ENCODE peak calls at places on chromosomes 16 and 17, in five cellular contexts. B is right atrium auricular region, P is cardiac muscle cell, F is BE2C, G is Panc1. H is an unnamed sample.

GRCh38 chr16:86680661-86681439 is 102.5 kb downstream of the FOXL1 start:
- DNase-seq in B (no peak), P (peak), F (no peak), G (no peak), H (peak)

GRCh38 chr17:76414334-76415295 is 30.2 kb downstream of the SPHK1 start:
- DNase-seq in B (peak), P (peak), F (peak), G (no peak), H (peak)

GRCh38 chr16:4489030-4489429 is 12.8 kb downstream of the HMOX2 start:
- DNase-seq in B (no peak), P (peak), F (no peak), G (no peak), H (peak)

GRCh38 chr17:332558-333322 is 19.9 kb downstream of the RPH3AL start:
- DNase-seq in B (peak), P (peak), F (no peak), G (no peak), H (no peak)

GRCh38 chr17:38674013-38674748 is 576 bp downstream of the EPOP start:
- DNase-seq in B (no peak), P (no peak), F (peak), G (no peak), H (no peak)

GRCh38 chr17:11150946-11151345 is 90.1 kb upstream of the SHISA6 start:
- DNase-seq in B (no peak), P (no peak), F (no peak), G (no peak), H (no peak)

GRCh38 chr17:43679911-43680310 is 18.2 kb upstream of the MEOX1 start:
- DNase-seq in B (no peak), P (no peak), F (no peak), G (no peak), H (no peak)

GRCh38 chr17:42520540-42520951 is 15.5 kb upstream of the NAGLU start:
- DNase-seq in B (no peak), P (no peak), F (peak), G (no peak), H (no peak)

GRCh38 chr16:68084504-68085258 is 489 bp upstream of the NFATC3 start:
- DNase-seq in B (peak), P (peak), F (peak), G (no peak), H (peak)

GRCh38 chr17:8117980-8118768 is at the start of gene ALOXE3:
- DNase-seq in B (no peak), P (peak), F (peak), G (no peak), H (peak)

GRCh38 chr16:49023095-49023494 is 258.5 kb downstream of the CBLN1 start:
- DNase-seq in B (no peak), P (no peak), F (no peak), G (no peak), H (no peak)

GRCh38 chr17:40726919-40727318 is 23.4 kb upstream of the KRT24 start:
- DNase-seq in B (no peak), P (no peak), F (no peak), G (no peak), H (no peak)

GRCh38 chr17:49468827-49469385 is 26.2 kb upstream of the NGFR start:
- DNase-seq in B (no peak), P (peak), F (no peak), G (no peak), H (no peak)

GRCh38 chr16:67529639-67530012 is 997 bp downstream of the RIPOR1 start:
- DNase-seq in B (no peak), P (peak), F (no peak), G (no peak), H (no peak)

GRCh38 chr17:3961564-3962047 is 2.6 kb downstream of the ATP2A3 start:
- DNase-seq in B (no peak), P (no peak), F (no peak), G (no peak), H (no peak)

GRCh38 chr16:78460428-78460827 is 361.0 kb downstream of the WWOX start:
- DNase-seq in B (no peak), P (no peak), F (no peak), G (no peak), H (no peak)

GRCh38 chr17:1104222-1104621 is 75.6 kb downstream of the ABR start:
- DNase-seq in B (peak), P (no peak), F (no peak), G (no peak), H (no peak)

GRCh38 chr17:67289174-67289876 is 44.3 kb upstream of the HELZ start:
- DNase-seq in B (peak), P (peak), F (peak), G (no peak), H (peak)

GRCh38 chr17:81039096-81039495 is 4.1 kb downstream of the BAIAP2 start:
- DNase-seq in B (no peak), P (no peak), F (no peak), G (no peak), H (no peak)

GRCh38 chr17:81037783-81038733 is 3.1 kb downstream of the BAIAP2 start:
- DNase-seq in B (no peak), P (no peak), F (no peak), G (no peak), H (no peak)

GRCh38 chr17:81035389-81036127 is 607 bp downstream of the BAIAP2 start:
- DNase-seq in B (no peak), P (peak), F (no peak), G (no peak), H (peak)

GRCh38 chr17:81036128-81036891 is 1.4 kb downstream of the BAIAP2 start:
- DNase-seq in B (no peak), P (no peak), F (peak), G (no peak), H (no peak)

GRCh38 chr17:81037026-81037782 is 2.3 kb downstream of the BAIAP2 start:
- DNase-seq in B (no peak), P (no peak), F (peak), G (no peak), H (no peak)
- H3K4me3 ChIP-seq in B (peak), P (no peak), F (peak), G (peak), H (no peak)

GRCh38 chr17:19004601-19005441 is at the start of gene FAM83G:
- DNase-seq in B (peak), P (peak), F (peak), G (peak), H (peak)
- H3K4me3 ChIP-seq in B (peak), P (peak), F (peak), G (peak), H (peak)

DNA sequence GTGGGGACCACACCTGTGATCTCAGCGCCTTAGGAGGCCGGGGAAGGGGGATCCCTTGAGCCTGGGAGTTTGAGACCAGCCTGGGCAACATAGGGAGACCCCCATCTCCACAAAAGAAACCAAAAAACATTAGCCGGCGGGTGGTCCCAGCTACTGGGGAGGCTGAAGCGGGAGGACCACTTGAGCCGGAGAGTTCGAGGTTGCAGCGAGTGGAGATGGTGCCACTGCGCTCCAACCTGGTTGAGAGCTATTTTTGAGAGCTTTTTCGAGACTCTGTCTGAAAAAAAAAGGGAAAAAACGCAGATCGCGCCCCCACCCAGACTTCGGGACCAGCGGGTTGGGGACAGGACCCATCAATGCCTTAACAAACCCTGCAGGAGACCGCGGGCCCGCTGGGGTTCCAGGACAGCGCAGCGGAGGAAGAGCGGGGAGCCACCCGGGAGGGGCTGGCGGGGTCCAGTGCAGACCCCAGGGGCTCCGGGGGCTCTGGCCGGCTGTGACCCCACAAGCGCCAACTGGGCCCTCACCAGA is 762 bp upstream of the BAIAP3 start:
- DNase-seq in B (no peak), P (no peak), F (no peak), G (no peak), H (no peak)
- H3K4me3 ChIP-seq in B (peak), P (no peak), F (no peak), G (peak), H (no peak)

GRCh38 chr16:27564226-27564625 is 14.3 kb downstream of the KATNIP start:
- DNase-seq in B (no peak), P (no peak), F (no peak), G (no peak), H (no peak)

GRCh38 chr16:27561216-27561615 is 11.3 kb downstream of the KATNIP start:
- DNase-seq in B (no peak), P (no peak), F (no peak), G (no peak), H (peak)

GRCh38 chr16:27556471-27556870 is 6.5 kb downstream of the KATNIP start:
- DNase-seq in B (no peak), P (no peak), F (no peak), G (no peak), H (no peak)

GRCh38 chr16:27558434-27558833 is 8.5 kb downstream of the KATNIP start:
- DNase-seq in B (no peak), P (no peak), F (no peak), G (no peak), H (no peak)
- H3K4me3 ChIP-seq in B (no peak), P (no peak), F (no peak), G (no peak), H (no peak)

DNA sequence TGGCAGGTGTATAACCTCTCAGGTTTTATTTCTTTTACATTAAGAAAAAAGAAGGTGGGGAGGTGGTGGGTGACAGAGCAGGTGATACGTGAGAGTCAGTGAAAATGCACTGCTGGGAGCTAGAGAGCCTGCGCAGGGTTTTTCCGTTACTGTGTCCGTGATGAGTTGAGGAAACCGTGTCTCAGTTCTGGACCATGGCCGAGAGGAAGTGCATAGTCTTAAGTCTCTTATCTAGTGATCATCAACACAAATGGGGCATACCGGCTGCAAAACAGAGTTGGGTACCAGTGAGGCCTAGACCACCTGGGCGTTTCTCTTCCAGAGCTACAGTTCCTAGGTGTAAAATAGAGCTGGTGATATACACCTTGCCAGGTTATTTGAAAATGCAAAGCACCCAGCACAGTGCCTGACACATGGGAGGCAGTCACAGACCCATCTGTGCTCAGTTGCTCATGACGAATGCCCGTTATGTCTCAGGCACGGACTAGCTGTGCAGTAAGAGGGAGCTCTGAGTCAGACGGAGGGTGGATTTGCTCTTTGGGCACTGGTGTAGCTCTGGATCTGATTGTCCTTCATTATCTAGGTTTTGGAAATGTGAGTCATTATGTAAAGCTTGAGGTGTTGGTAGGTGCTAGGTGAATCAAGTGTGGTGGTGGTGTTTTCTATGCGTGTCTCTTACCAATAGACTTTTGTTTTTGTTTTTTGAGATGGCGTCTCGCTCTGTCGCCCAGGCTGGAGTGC is 60.9 kb downstream of the RPTOR start:
- DNase-seq in B (no peak), P (peak), F (no peak), G (peak), H (no peak)
- H3K4me3 ChIP-seq in B (no peak), P (no peak), F (no peak), G (no peak), H (no peak)

GRCh38 chr17:82843904-82844640 is 4.2 kb upstream of the ZNF750 start:
- DNase-seq in B (no peak), P (no peak), F (no peak), G (no peak), H (no peak)

GRCh38 chr17:82846061-82846691 is 6.4 kb upstream of the ZNF750 start:
- DNase-seq in B (no peak), P (no peak), F (no peak), G (no peak), H (peak)

GRCh38 chr17:82844796-82845162 is 5.0 kb upstream of the ZNF750 start:
- DNase-seq in B (no peak), P (no peak), F (no peak), G (no peak), H (no peak)

GRCh38 chr17:82848022-82848592 is 8.3 kb upstream of the ZNF750 start:
- DNase-seq in B (no peak), P (no peak), F (no peak), G (no peak), H (peak)

GRCh38 chr17:82845163-82845807 is 5.5 kb upstream of the ZNF750 start:
- DNase-seq in B (no peak), P (peak), F (no peak), G (no peak), H (peak)
- H3K4me3 ChIP-seq in B (peak), P (no peak), F (no peak), G (no peak), H (peak)

DNA sequence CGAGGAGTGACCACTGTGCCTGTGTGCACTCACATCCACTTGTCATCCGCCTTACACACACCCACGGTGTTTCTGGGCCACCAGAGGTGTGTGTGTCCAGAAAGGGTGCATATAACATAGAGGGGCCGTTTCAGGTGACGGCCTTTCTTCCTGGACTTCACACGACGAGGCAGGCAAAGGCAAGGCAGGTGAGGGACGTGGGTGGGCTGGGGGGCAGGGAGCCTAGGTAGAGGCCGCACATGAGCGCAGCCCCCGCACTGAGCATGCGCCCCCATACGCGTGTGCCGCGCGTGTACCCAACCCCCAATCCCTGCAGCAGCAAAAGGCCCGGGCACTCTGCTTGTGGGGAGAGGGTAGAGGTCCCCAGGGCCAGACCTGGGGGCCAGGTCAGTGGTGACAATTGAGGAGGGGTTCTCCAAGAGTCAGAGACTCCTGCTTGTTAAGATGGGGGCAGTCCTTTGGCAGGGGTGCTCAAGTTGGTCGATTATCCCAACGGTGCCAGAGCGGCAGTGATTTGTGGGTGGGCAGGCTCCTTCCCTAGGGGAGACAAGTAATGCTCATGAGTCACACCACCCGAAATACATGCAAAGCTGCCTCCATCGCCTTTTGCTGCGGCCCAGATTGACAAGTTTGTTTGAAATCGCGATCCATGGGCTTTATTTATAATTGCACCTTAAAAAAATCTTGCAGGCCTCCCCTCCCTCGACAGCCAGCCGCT is 972 bp upstream of the GIT1 start:
- DNase-seq in B (no peak), P (peak), F (no peak), G (no peak), H (no peak)
- H3K4me3 ChIP-seq in B (peak), P (peak), F (peak), G (peak), H (no peak)

DNA sequence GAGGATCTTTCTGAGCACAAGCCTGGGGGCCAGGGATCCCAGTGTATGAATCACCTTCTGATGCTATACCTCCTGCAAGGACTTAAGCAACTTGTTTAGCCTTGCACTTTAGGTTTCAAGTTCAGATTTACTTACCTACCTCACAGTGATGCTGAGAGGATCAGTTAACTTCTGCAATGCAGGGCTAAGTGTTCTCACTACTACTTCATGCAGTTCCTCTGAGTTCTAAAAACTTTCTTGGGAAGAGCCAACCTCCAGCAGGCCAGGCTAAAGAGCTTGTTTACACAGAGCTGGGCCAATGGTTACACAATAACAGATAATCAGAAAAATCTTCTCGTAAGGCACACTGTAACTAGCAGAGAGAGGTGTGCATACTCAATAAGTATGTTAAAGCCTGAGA is 13.0 kb downstream of the VEZF1 start:
- DNase-seq in B (no peak), P (peak), F (no peak), G (no peak), H (no peak)
- H3K4me3 ChIP-seq in B (no peak), P (no peak), F (no peak), G (no peak), H (no peak)

DNA sequence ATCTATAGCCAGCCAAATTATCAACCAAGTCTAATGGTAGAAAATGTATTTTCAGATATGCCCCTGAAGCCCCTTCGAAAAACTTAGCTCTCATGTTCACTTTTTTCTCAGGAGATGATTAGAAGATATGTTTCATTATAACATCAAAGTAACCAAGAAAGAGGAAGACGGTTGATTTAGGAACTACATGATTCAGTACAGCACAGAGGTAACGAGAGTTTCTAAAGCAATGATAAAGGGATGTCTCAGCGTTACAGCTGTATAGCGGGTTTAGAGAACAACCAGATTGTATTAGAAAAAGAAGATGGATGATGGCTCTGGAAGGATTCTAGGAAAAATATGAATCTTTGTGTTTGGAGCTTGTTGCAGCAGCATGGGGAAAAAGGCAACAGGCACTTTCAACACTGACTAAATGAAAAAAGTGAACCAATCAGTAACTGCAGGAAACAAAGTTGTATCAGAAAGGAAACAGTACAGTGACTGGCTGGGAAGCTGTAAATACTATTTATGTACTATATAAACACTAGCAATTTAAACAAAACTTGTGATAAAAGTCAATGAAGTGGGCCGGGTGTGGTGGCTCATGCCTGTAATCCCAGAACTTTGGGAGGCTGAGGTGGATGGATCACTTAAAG is 21.5 kb downstream of the MBTD1 start:
- DNase-seq in B (no peak), P (no peak), F (no peak), G (no peak), H (peak)
- H3K4me3 ChIP-seq in B (no peak), P (no peak), F (no peak), G (no peak), H (no peak)